ENCODE peak calls at places on chromosomes 12 and 14, in six cellular contexts. One of them, this sample, is unnamed.

GRCh38 chr14:80055226-80055625 is 156.1 kb downstream of the DIO2 start:
- DNase-seq in trophoblast cell: no peak
- DNase-seq in mesendoderm: no peak
- DNase-seq in neuronal stem cell: no peak
- DNase-seq in H9: no peak
- DNase-seq in IMR-90: peak; percentile 28
- DNase-seq in this sample: no peak

GRCh38 chr14:22841769-22842168 is 5.4 kb downstream of the MMP14 start:
- DNase-seq in H9: no peak
- DNase-seq in IMR-90: no peak
- DNase-seq in mesendoderm: no peak
- DNase-seq in neuronal stem cell: no peak
- DNase-seq in trophoblast cell: no peak
- DNase-seq in this sample: no peak

GRCh38 chr12:128813392-128813791 is 10.4 kb downstream of the SLC15A4 start:
- DNase-seq in trophoblast cell: no peak
- DNase-seq in mesendoderm: no peak
- DNase-seq in H9: no peak
- DNase-seq in neuronal stem cell: no peak
- DNase-seq in IMR-90: no peak
- DNase-seq in this sample: no peak

GRCh38 chr14:90678846-90679362 is 137.3 kb downstream of the TTC7B start:
- DNase-seq in neuronal stem cell: no peak
- DNase-seq in H9: no peak
- DNase-seq in mesendoderm: no peak
- DNase-seq in trophoblast cell: no peak
- DNase-seq in IMR-90: no peak
- DNase-seq in this sample: no peak

GRCh38 chr12:91657016-91657415 is 474.4 kb upstream of the DCN start:
- DNase-seq in neuronal stem cell: no peak
- DNase-seq in mesendoderm: no peak
- DNase-seq in IMR-90: no peak
- DNase-seq in H9: no peak
- DNase-seq in trophoblast cell: no peak
- DNase-seq in this sample: no peak

GRCh38 chr14:68624541-68625220 is 168.2 kb downstream of the ZFP36L1 start:
- DNase-seq in mesendoderm: no peak
- DNase-seq in H9: no peak
- DNase-seq in IMR-90: no peak
- DNase-seq in trophoblast cell: peak; percentile 84
- DNase-seq in neuronal stem cell: no peak
- DNase-seq in this sample: no peak

GRCh38 chr14:58866386-58866785 is 228.6 kb downstream of the DACT1 start:
- DNase-seq in IMR-90: no peak
- DNase-seq in neuronal stem cell: no peak
- DNase-seq in mesendoderm: peak; percentile 17
- DNase-seq in H9: no peak
- DNase-seq in trophoblast cell: peak; percentile 47
- DNase-seq in this sample: no peak

GRCh38 chr12:27573972-27574371 is 50.0 kb downstream of the PPFIBP1 start:
- DNase-seq in neuronal stem cell: no peak
- DNase-seq in H9: no peak
- DNase-seq in trophoblast cell: no peak
- DNase-seq in mesendoderm: no peak
- DNase-seq in IMR-90: peak; percentile 97
- DNase-seq in this sample: peak; percentile 94

GRCh38 chr12:93608313-93608712 is 35.8 kb downstream of the SOCS2 start:
- DNase-seq in H9: no peak
- DNase-seq in neuronal stem cell: no peak
- DNase-seq in trophoblast cell: no peak
- DNase-seq in mesendoderm: no peak
- DNase-seq in IMR-90: no peak
- DNase-seq in this sample: no peak

GRCh38 chr12:88375301-88375959 is 204.8 kb downstream of the KITLG start:
- DNase-seq in IMR-90: no peak
- DNase-seq in neuronal stem cell: no peak
- DNase-seq in H9: no peak
- DNase-seq in mesendoderm: no peak
- DNase-seq in trophoblast cell: no peak
- DNase-seq in this sample: no peak

GRCh38 chr12:95258146-95258545 is 40.5 kb downstream of the VEZT start:
- DNase-seq in IMR-90: peak; percentile 55
- DNase-seq in mesendoderm: no peak
- DNase-seq in trophoblast cell: no peak
- DNase-seq in neuronal stem cell: no peak
- DNase-seq in H9: no peak
- DNase-seq in this sample: peak; percentile 18

GRCh38 chr12:131287015-131287937 is 333.6 kb downstream of the ADGRD1 start:
- DNase-seq in mesendoderm: no peak
- DNase-seq in H9: no peak
- DNase-seq in IMR-90: no peak
- DNase-seq in trophoblast cell: no peak
- DNase-seq in neuronal stem cell: no peak
- DNase-seq in this sample: no peak

GRCh38 chr12:117167769-117168168 is 22.5 kb downstream of the FBXO21 start:
- DNase-seq in H9: no peak
- DNase-seq in trophoblast cell: no peak
- DNase-seq in neuronal stem cell: no peak
- DNase-seq in IMR-90: no peak
- DNase-seq in mesendoderm: no peak
- DNase-seq in this sample: no peak

GRCh38 chr12:129911437-129912049 is 7.7 kb upstream of the TMEM132D start:
- DNase-seq in IMR-90: no peak
- DNase-seq in H9: peak; percentile 85
- DNase-seq in trophoblast cell: no peak
- DNase-seq in mesendoderm: peak; percentile 61
- DNase-seq in neuronal stem cell: peak; percentile 43
- DNase-seq in this sample: no peak

GRCh38 chr12:87930652-87931051 is 98.5 kb downstream of the C12orf50 start:
- DNase-seq in IMR-90: no peak
- DNase-seq in mesendoderm: no peak
- DNase-seq in H9: no peak
- DNase-seq in neuronal stem cell: no peak
- DNase-seq in trophoblast cell: no peak
- DNase-seq in this sample: no peak

GRCh38 chr14:26598081-26598671 is 343 bp upstream of the NOVA1 start:
- DNase-seq in neuronal stem cell: peak; percentile 98
- DNase-seq in IMR-90: peak; percentile 82
- DNase-seq in H9: peak; percentile 98
- DNase-seq in trophoblast cell: no peak
- DNase-seq in mesendoderm: peak; percentile 97
- DNase-seq in this sample: peak; percentile 92

GRCh38 chr12:112381421-112381897 is 772 bp downstream of the HECTD4 start:
- DNase-seq in mesendoderm: peak; percentile 50
- DNase-seq in IMR-90: no peak
- DNase-seq in trophoblast cell: peak; percentile 69
- DNase-seq in neuronal stem cell: no peak
- DNase-seq in H9: peak; percentile 43
- DNase-seq in this sample: peak; percentile 24

GRCh38 chr12:103012884-103013283 is 55.4 kb downstream of the ASCL1 start:
- DNase-seq in neuronal stem cell: peak; percentile 74
- DNase-seq in mesendoderm: peak; percentile 35
- DNase-seq in trophoblast cell: no peak
- DNase-seq in IMR-90: no peak
- DNase-seq in H9: peak; percentile 68
- DNase-seq in this sample: no peak

GRCh38 chr14:98160901-98161300 is 1111.1 kb downstream of the BCL11B start:
- DNase-seq in mesendoderm: no peak
- DNase-seq in neuronal stem cell: no peak
- DNase-seq in trophoblast cell: no peak
- DNase-seq in IMR-90: no peak
- DNase-seq in H9: no peak
- DNase-seq in this sample: no peak

GRCh38 chr14:58898655-58899316 is 261.0 kb downstream of the DACT1 start:
- DNase-seq in H9: no peak
- DNase-seq in trophoblast cell: peak; percentile 82
- DNase-seq in neuronal stem cell: no peak
- DNase-seq in IMR-90: peak; percentile 97
- DNase-seq in mesendoderm: peak; percentile 29
- DNase-seq in this sample: peak; percentile 93

GRCh38 chr14:76904740-76905569 is 78.7 kb downstream of the LRRC74A start:
- DNase-seq in IMR-90: peak; percentile 99
- DNase-seq in neuronal stem cell: no peak
- DNase-seq in trophoblast cell: peak; percentile 68
- DNase-seq in H9: no peak
- DNase-seq in mesendoderm: no peak
- DNase-seq in this sample: peak; percentile 98

GRCh38 chr12:64187370-64187769 is 34.7 kb downstream of the KICS2 start:
- DNase-seq in IMR-90: peak; percentile 74
- DNase-seq in H9: no peak
- DNase-seq in neuronal stem cell: no peak
- DNase-seq in trophoblast cell: no peak
- DNase-seq in mesendoderm: no peak
- DNase-seq in this sample: peak; percentile 63

DNA sequence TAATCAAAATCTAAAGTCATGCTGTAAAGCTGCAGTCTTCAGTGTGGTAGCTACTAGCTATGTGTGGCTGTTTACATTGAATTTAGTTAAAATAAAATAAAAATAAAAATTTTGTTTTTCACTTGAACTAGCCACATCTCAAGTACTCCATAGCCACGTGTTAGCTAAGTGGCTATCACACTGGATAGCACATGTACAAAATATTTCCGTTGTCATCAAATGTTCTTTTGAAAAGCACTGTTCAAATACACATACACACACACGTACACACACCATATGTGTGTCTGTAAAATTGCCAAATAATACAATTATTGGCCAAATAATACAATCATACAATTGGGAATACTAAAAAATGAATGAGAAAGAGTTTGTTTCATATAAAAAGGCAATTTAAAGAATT is 778.2 kb upstream of the FLRT2 start:
- DNase-seq in neuronal stem cell: no peak
- DNase-seq in trophoblast cell: no peak
- DNase-seq in H9: no peak
- DNase-seq in mesendoderm: no peak
- DNase-seq in IMR-90: no peak
- DNase-seq in this sample: no peak
- H3K27ac ChIP-seq in neuronal stem cell: no peak overlapping the region
- H3K27ac ChIP-seq in trophoblast cell: no peak overlapping the region
- H3K27ac ChIP-seq in H9: no peak overlapping the region
- H3K27ac ChIP-seq in mesendoderm: no peak overlapping the region
- H3K27ac ChIP-seq in IMR-90: no peak overlapping the region
- H3K27ac ChIP-seq in this sample: no peak overlapping the region

DNA sequence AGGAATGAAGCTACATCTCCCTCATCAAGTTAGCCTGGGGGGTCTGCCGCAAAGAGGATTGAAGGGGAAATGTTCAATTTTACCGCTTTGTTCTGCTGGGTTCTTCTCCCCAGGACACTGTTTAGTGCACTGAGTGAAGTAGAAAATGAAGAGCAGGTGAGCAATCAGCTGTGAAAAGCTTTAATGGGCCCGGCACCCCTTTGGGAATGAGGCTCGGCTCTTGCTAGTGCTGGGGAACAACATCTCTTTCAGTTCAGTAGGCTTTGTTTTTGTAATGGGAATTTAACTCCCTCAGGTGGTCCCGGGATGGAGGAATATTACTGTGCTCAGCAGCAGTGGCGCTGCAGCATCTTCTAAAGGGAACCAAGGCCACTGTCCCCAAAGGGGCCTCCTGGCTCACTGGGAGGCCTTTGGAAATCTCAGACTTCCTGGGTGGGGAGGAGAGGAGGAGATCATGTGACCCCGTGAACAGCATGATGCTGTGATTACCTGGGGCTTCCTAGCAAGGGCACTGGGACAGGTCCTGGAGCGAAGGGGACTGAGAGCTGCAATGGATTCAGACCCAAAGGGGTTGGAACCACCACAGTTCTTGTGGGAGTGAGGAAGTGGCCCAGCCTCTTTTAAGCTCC is 85.2 kb upstream of the MAX start:
- DNase-seq in mesendoderm: no peak
- DNase-seq in H9: peak; percentile 62
- DNase-seq in neuronal stem cell: no peak
- DNase-seq in trophoblast cell: no peak
- DNase-seq in IMR-90: no peak
- DNase-seq in this sample: no peak
- H3K18ac ChIP-seq in mesendoderm: peak overlapping the region; percentile 23
- H3K18ac ChIP-seq in H9: no peak overlapping the region
- H3K18ac ChIP-seq in neuronal stem cell: peak overlapping the region; percentile 58
- H3K18ac ChIP-seq in trophoblast cell: no peak overlapping the region
- H3K18ac ChIP-seq in IMR-90: no peak overlapping the region
- H3K18ac ChIP-seq in this sample: no peak overlapping the region

DNA sequence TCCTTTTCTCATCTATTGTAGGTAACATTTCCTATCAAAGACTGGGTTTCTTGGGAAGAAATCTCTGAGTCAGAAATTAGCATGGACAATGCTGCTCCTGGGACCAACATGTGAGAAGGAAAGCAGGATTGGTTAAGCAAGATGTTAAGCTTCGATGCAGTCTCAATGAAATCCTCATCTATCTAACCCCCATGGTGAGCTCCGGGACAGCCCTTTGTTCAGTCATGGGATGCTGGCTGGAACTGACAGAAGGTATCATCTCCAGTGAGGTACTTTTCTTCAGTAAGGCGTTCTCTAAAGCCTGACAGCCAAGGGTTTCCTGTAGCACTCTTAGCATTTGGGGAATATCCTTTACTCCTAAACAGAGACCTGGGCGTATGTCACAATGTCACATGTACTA is 82.8 kb upstream of the SINHCAF start:
- DNase-seq in trophoblast cell: no peak
- DNase-seq in neuronal stem cell: no peak
- DNase-seq in H9: no peak
- DNase-seq in mesendoderm: peak; percentile 27
- DNase-seq in IMR-90: no peak
- DNase-seq in this sample: no peak
- H3K4ac ChIP-seq in trophoblast cell: no peak overlapping the region
- H3K4ac ChIP-seq in neuronal stem cell: no peak overlapping the region
- H3K4ac ChIP-seq in H9: no peak overlapping the region
- H3K4ac ChIP-seq in mesendoderm: no peak overlapping the region
- H3K4ac ChIP-seq in IMR-90: no peak overlapping the region
- H3K4ac ChIP-seq in this sample: no peak overlapping the region

GRCh38 chr14:89252887-89253532 is 164.0 kb downstream of the FOXN3 start:
- DNase-seq in trophoblast cell: peak; percentile 93
- DNase-seq in mesendoderm: peak; percentile 75
- DNase-seq in IMR-90: peak; percentile 11
- DNase-seq in H9: peak; percentile 48
- DNase-seq in neuronal stem cell: no peak
- DNase-seq in this sample: no peak

GRCh38 chr14:89248430-89249295 is 168.4 kb downstream of the FOXN3 start:
- DNase-seq in neuronal stem cell: no peak
- DNase-seq in mesendoderm: peak; percentile 46
- DNase-seq in trophoblast cell: no peak
- DNase-seq in IMR-90: no peak
- DNase-seq in H9: no peak
- DNase-seq in this sample: no peak

GRCh38 chr14:89249972-89250371 is 167.1 kb downstream of the FOXN3 start:
- DNase-seq in trophoblast cell: no peak
- DNase-seq in H9: no peak
- DNase-seq in neuronal stem cell: no peak
- DNase-seq in IMR-90: no peak
- DNase-seq in mesendoderm: no peak
- DNase-seq in this sample: no peak

GRCh38 chr14:89249296-89249565 is 167.8 kb downstream of the FOXN3 start:
- DNase-seq in neuronal stem cell: no peak
- DNase-seq in mesendoderm: peak; percentile 93
- DNase-seq in H9: peak; percentile 39
- DNase-seq in trophoblast cell: peak; percentile 87
- DNase-seq in IMR-90: peak; percentile 18
- DNase-seq in this sample: no peak

DNA sequence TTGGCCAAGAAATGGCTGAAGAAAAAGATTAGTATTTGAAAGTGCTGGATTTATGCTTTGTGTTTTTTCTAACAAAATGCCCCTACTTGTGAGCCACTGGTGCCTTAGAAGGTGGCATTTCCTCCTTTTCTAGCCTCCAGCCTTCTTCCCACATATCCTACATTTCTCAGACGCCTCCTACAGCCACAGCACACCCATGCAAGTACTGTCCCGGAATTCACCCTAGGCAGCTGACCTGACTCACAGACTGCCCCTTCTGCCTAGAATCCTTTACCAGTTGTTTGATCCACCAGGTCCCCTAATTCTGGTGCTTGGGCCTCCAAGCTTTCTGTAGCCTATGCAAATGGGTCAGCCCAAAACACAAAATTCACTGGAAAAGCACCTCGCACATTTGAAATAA is 166.0 kb downstream of the FOXN3 start:
- DNase-seq in trophoblast cell: peak; percentile 78
- DNase-seq in H9: peak; percentile 42
- DNase-seq in mesendoderm: peak; percentile 87
- DNase-seq in neuronal stem cell: no peak
- DNase-seq in IMR-90: peak; percentile 27
- DNase-seq in this sample: peak; percentile 28
- H3K27ac ChIP-seq in trophoblast cell: peak overlapping the region; percentile 92
- H3K27ac ChIP-seq in H9: no peak overlapping the region
- H3K27ac ChIP-seq in mesendoderm: no peak overlapping the region
- H3K27ac ChIP-seq in neuronal stem cell: no peak overlapping the region
- H3K27ac ChIP-seq in IMR-90: no peak overlapping the region
- H3K27ac ChIP-seq in this sample: no peak overlapping the region

This sample was measured in mesenchymal stem cell.